ENCODE peak calls at places on chromosomes 2 and 18, in five cellular contexts. One of them, this sample, is unnamed.

GRCh38 chr2:233288663-233289062 is 19.0 kb upstream of the SAG start:
- DNase-seq in heart left ventricle: no peak
- DNase-seq in M059J: peak
- DNase-seq in GM03348: no peak
- DNase-seq in GM12865: no peak
- DNase-seq in this sample: no peak

GRCh38 chr2:208549546-208550158 is 143.1 kb downstream of the PTH2R start:
- DNase-seq in heart left ventricle: no peak
- DNase-seq in M059J: no peak
- DNase-seq in GM03348: no peak
- DNase-seq in GM12865: no peak
- DNase-seq in this sample: no peak

GRCh38 chr2:11535899-11536344 is 2.1 kb downstream of the GREB1 start:
- DNase-seq in heart left ventricle: no peak
- DNase-seq in M059J: no peak
- DNase-seq in GM03348: no peak
- DNase-seq in GM12865: no peak
- DNase-seq in this sample: no peak

GRCh38 chr2:205293559-205293958 is 388.7 kb upstream of the NRP2 start:
- DNase-seq in heart left ventricle: no peak
- DNase-seq in M059J: no peak
- DNase-seq in GM03348: no peak
- DNase-seq in GM12865: no peak
- DNase-seq in this sample: no peak

GRCh38 chr2:149906871-149907270 is 319.3 kb upstream of the MMADHC start:
- DNase-seq in heart left ventricle: no peak
- DNase-seq in M059J: no peak
- DNase-seq in GM03348: no peak
- DNase-seq in GM12865: no peak
- DNase-seq in this sample: no peak

GRCh38 chr2:52082646-52083045 is 1050.7 kb upstream of the NRXN1 start:
- DNase-seq in heart left ventricle: no peak
- DNase-seq in M059J: no peak
- DNase-seq in GM03348: no peak
- DNase-seq in GM12865: no peak
- DNase-seq in this sample: no peak

GRCh38 chr18:9643549-9643948 is 29.2 kb upstream of the PPP4R1 start:
- DNase-seq in heart left ventricle: peak
- DNase-seq in M059J: peak
- DNase-seq in GM03348: peak
- DNase-seq in GM12865: no peak
- DNase-seq in this sample: peak

GRCh38 chr2:240993446-240994160 is 4.8 kb upstream of the SNED1 start:
- DNase-seq in heart left ventricle: peak
- DNase-seq in M059J: no peak
- DNase-seq in GM03348: no peak
- DNase-seq in GM12865: no peak
- DNase-seq in this sample: peak

GRCh38 chr2:108414256-108414876 is 34.6 kb upstream of the GCC2 start:
- DNase-seq in heart left ventricle: no peak
- DNase-seq in M059J: peak
- DNase-seq in GM03348: no peak
- DNase-seq in GM12865: no peak
- DNase-seq in this sample: no peak

This sample was measured in osteoblast.